ENCODE peak calls at places on chromosome 16, in six cellular contexts. Y is left ventricle myocardium inferior, E is OCI-LY7, D is MCF 10A, C is stomach, G is A673. S is an unnamed sample.

GRCh38 chr16:12458591-12459400 is 344.9 kb downstream of the CPPED1 start:
- DNase-seq in Y (peak; percentile 25), E (peak; percentile 15), D (no peak), C (no peak), G (no peak), S (no peak)

GRCh38 chr16:27355610-27356009 is 41.8 kb downstream of the IL4R start:
- DNase-seq in Y (peak; percentile 43), E (peak; percentile 35), D (peak; percentile 52), C (peak; percentile 33), G (peak; percentile 71), S (no peak)

GRCh38 chr16:15055141-15056053 is 477 bp downstream of the NTAN1 start:
- DNase-seq in Y (no peak), E (peak; percentile 86), D (no peak), C (no peak), G (no peak), S (no peak)

GRCh38 chr16:69618721-69619120 is 53.0 kb downstream of the NFAT5 start:
- DNase-seq in Y (no peak), E (no peak), D (no peak), C (no peak), G (no peak), S (no peak)

GRCh38 chr16:278863-279366 is 1.5 kb upstream of the ARHGDIG start:
- DNase-seq in Y (no peak), E (peak; percentile 49), D (peak; percentile 54), C (peak; percentile 87), G (peak; percentile 45), S (no peak)

GRCh38 chr16:70582280-70582978 is 58.8 kb downstream of the SF3B3 start:
- DNase-seq in Y (no peak), E (no peak), D (no peak), C (no peak), G (peak; percentile 24), S (no peak)

GRCh38 chr16:12255919-12256665 is 279.6 kb downstream of the SNX29 start:
- DNase-seq in Y (no peak), E (peak; percentile 93), D (peak; percentile 5), C (no peak), G (no peak), S (no peak)

GRCh38 chr16:15874745-15875314 is 13.6 kb downstream of the CEP20 start:
- DNase-seq in Y (peak; percentile 36), E (peak; percentile 42), D (peak; percentile 75), C (peak; percentile 59), G (peak; percentile 64), S (no peak)

GRCh38 chr16:67969286-67970039 is 1.0 kb upstream of the SLC12A4 start:
- DNase-seq in Y (no peak), E (no peak), D (no peak), C (no peak), G (no peak), S (no peak)

GRCh38 chr16:10938321-10938720 is 3.9 kb downstream of the DEXI start:
- DNase-seq in Y (no peak), E (no peak), D (no peak), C (no peak), G (no peak), S (no peak)

GRCh38 chr16:50830698-50831097 is 88.8 kb downstream of the CYLD start:
- DNase-seq in Y (no peak), E (no peak), D (peak; percentile 40), C (no peak), G (no peak), S (no peak)

GRCh38 chr16:71817690-71818089 is 9.1 kb upstream of the AP1G1 start:
- DNase-seq in Y (no peak), E (no peak), D (no peak), C (no peak), G (no peak), S (no peak)

GRCh38 chr16:14301150-14302030 is 230.3 kb downstream of the MRTFB start:
- DNase-seq in Y (no peak), E (no peak), D (peak; percentile 43), C (peak; percentile 42), G (no peak), S (no peak)

GRCh38 chr16:88924834-88925539 is 52.0 kb downstream of the CBFA2T3 start:
- DNase-seq in Y (no peak), E (peak; percentile 92), D (peak; percentile 83), C (no peak), G (peak; percentile 97), S (no peak)

GRCh38 chr16:66905633-66906539 is 12.8 kb downstream of the CDH16 start:
- DNase-seq in Y (peak; percentile 79), E (peak; percentile 43), D (peak; percentile 61), C (peak; percentile 86), G (peak; percentile 84), S (no peak)

GRCh38 chr16:2016407-2016922 is 3.1 kb upstream of the NPW start:
- DNase-seq in Y (no peak), E (peak; percentile 29), D (no peak), C (no peak), G (peak; percentile 55), S (no peak)
- TF ChIP-seq CTCF in Y (peak; percentile 42), E (peak; percentile 76), D (peak; percentile 39), C (no peak), G (peak; percentile 70), S (peak; percentile 17)

GRCh38 chr16:56690420-56691122 is 8.3 kb downstream of the MT1X start:
- DNase-seq in Y (no peak), E (no peak), D (no peak), C (no peak), G (no peak), S (no peak)

GRCh38 chr16:56686758-56687157 is 4.5 kb downstream of the MT1X start:
- DNase-seq in Y (no peak), E (no peak), D (no peak), C (no peak), G (no peak), S (no peak)

GRCh38 chr16:56689171-56689570 is 6.9 kb downstream of the MT1X start:
- DNase-seq in Y (no peak), E (no peak), D (no peak), C (no peak), G (peak; percentile 58), S (no peak)

GRCh38 chr16:56691885-56692284 is 9.6 kb downstream of the MT1X start:
- DNase-seq in Y (no peak), E (no peak), D (peak; percentile 96), C (no peak), G (no peak), S (no peak)

DNA sequence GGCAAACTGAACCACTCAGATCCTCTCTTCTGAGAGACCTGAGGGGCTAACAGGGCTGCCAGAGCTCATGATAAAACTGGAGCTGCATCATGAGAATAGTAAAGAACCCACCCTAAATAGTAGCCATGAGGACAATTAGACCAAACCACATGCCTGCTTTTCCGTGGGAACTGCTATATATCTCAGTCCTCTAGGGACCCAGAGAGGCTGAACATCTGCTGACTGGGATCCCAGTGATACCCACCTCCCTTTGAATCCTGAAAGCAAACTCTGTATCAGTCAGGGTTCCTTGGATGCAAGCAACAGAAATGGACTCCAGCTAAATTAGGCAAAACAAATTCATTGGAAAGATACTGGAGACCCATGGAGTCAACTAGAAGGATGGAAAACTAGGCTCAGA is 6.5 kb downstream of the MT1X start:
- DNase-seq in Y (no peak), E (no peak), D (no peak), C (no peak), G (peak; percentile 40), S (no peak)
- TF ChIP-seq CTCF in Y (no peak), E (no peak), D (no peak), C (no peak), G (no peak), S (no peak)

DNA sequence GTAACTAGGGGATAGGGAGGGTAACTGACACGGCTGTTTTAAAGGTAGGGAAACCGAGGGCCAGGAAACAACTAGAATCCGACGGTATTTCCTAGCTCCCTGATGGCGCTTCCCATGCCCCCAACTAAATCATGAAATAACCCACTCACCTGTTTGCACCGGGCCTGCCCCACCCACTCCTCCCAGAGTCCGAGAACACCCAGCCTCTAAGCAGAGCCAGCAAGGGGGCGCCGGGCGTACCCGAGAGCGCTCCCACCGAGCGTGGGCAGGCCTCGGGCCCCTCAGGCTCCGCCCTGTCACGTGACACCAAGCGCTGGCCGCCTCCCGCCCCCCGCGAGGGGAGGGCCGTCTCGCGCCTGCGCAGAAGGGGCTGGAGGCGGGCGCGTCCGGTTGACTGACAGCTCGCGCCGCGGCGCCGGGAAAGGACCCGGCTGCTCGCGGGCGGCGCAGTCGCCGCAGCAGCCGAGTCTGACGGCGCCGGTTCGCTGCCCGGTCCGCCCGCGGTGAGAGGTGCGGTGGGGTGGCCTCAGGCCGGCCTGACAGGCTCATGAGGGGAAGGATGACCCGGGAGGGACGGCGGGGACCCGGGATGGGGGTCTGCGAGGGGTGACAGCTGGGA is at the start of gene KIAA0513:
- DNase-seq in Y (peak; percentile 93), E (peak; percentile 97), D (peak; percentile 93), C (peak; percentile 97), G (peak; percentile 94), S (peak; percentile 67)
- TF ChIP-seq CTCF in Y (peak; percentile 29), E (peak; percentile 43), D (no peak), C (peak; percentile 15), G (no peak), S (no peak)

DNA sequence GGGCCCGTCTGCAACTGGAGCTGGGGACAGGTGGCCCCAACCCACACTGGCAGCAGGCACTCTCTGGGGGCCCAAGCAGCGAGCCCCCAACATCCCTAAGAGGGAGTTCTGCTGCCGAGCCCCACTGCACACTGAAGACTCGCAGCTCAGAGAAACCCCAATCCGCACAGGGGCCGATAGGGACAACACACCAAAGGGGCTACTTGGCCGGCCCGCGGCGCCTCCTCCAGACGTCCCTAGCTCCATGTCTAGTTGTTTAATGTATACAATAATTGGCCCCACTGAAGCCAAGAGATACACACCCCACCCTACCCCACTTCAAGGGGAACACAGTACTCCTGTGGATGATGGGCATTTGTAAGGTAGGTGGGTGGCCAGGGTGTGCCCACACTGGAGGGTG is 62.7 kb downstream of the ZNF423 start:
- DNase-seq in Y (no peak), E (no peak), D (no peak), C (no peak), G (no peak), S (no peak)
- TF ChIP-seq CTCF in Y (no peak), E (no peak), D (no peak), C (no peak), G (no peak), S (no peak)

S was measured in esophagus squamous epithelium.